ENCODE peak calls at places on chromosomes 13 and 19, in nine cellular contexts. G is cardiac muscle cell, V is ovary, U is GM23338, I is mesendoderm, J is colonic mucosa, T is right cardiac atrium, H is aorta, P is uterus. A is an unnamed sample.

GRCh38 chr19:8304841-8305621 is 3.1 kb downstream of the CD320 start:
- DNase-seq in H (peak; percentile 44), T (no peak), G (no peak), P (peak; percentile 19), U (peak; percentile 94), V (peak; percentile 33), I (peak; percentile 82), J (peak; percentile 25), A (no peak)

GRCh38 chr13:44870456-44870929 is 118.8 kb downstream of the NUFIP1 start:
- DNase-seq in I (no peak), G (no peak), P (peak; percentile 48), U (no peak), T (peak; percentile 26), J (peak; percentile 63), H (no peak), V (no peak), A (no peak)

GRCh38 chr13:33284916-33285315 is 639 bp downstream of the STARD13 start:
- DNase-seq in H (no peak), G (peak; percentile 39), J (no peak), U (no peak), V (no peak), I (no peak), T (no peak), P (no peak), A (no peak)

GRCh38 chr13:30156826-30157615 is 150.3 kb downstream of the KATNAL1 start:
- DNase-seq in P (no peak), J (no peak), H (no peak), V (no peak), U (no peak), I (peak; percentile 59), T (no peak), G (no peak), A (no peak)

GRCh38 chr19:58577581-58578429 is 4.7 kb upstream of the MZF1 start:
- DNase-seq in T (no peak), P (no peak), G (no peak), U (no peak), J (peak; percentile 18), V (peak; percentile 26), I (no peak), H (no peak), A (no peak)

GRCh38 chr13:59112375-59112774 is 1051.4 kb downstream of the DIAPH3 start:
- DNase-seq in J (no peak), G (peak; percentile 98), H (no peak), I (peak; percentile 11), T (peak; percentile 20), V (no peak), P (no peak), U (no peak), A (no peak)

GRCh38 chr19:54392078-54392477 is 23.2 kb upstream of the TTYH1 start:
- DNase-seq in H (no peak), P (no peak), J (no peak), G (no peak), V (no peak), T (no peak), U (no peak), I (no peak), A (no peak)

GRCh38 chr13:113216165-113217056 is 7.0 kb downstream of the CUL4A start:
- DNase-seq in I (peak; percentile 83), T (peak; percentile 44), V (no peak), U (peak; percentile 70), H (no peak), J (peak; percentile 40), P (no peak), G (peak; percentile 52), A (no peak)

GRCh38 chr13:112244495-112245177 is 131.5 kb upstream of the SPACA7 start:
- DNase-seq in J (peak; percentile 6), H (no peak), G (no peak), P (no peak), V (no peak), T (no peak), U (no peak), I (no peak), A (no peak)

GRCh38 chr13:28022848-28023518 is 34.5 kb upstream of the URAD start:
- DNase-seq in T (no peak), I (peak; percentile 64), G (peak; percentile 13), H (no peak), U (peak; percentile 66), J (no peak), V (no peak), P (no peak), A (no peak)

GRCh38 chr19:33447336-33448158 is 74.0 kb downstream of the CEBPG start:
- DNase-seq in P (no peak), U (no peak), G (no peak), V (no peak), I (no peak), J (no peak), T (no peak), H (peak; percentile 43), A (no peak)

GRCh38 chr19:52140077-52140710 is 456 bp upstream of the ZNF616 start:
- DNase-seq in T (no peak), G (no peak), V (peak; percentile 29), U (no peak), J (no peak), I (no peak), H (no peak), P (peak; percentile 18), A (no peak)

GRCh38 chr13:80196756-80197155 is 144.2 kb downstream of the SPRY2 start:
- DNase-seq in V (no peak), U (no peak), P (no peak), I (no peak), T (no peak), J (no peak), H (no peak), G (no peak), A (no peak)

GRCh38 chr19:55116232-55117062 is 990 bp downstream of the PPP1R12C start:
- DNase-seq in U (peak; percentile 63), P (peak; percentile 73), V (peak; percentile 67), J (peak; percentile 69), I (peak; percentile 64), H (peak; percentile 88), G (peak; percentile 73), T (peak; percentile 78), A (peak; percentile 34)

GRCh38 chr19:52621376-52621775 is 16.8 kb downstream of the ZNF83 start:
- DNase-seq in P (no peak), G (no peak), H (no peak), T (no peak), U (no peak), I (no peak), V (no peak), J (no peak), A (no peak)

GRCh38 chr13:37417042-37417441 is 181.5 kb downstream of the POSTN start:
- DNase-seq in P (no peak), U (no peak), V (no peak), I (no peak), G (peak; percentile 20), H (no peak), J (no peak), T (no peak), A (no peak)

GRCh38 chr19:33630880-33631627 is 9.3 kb downstream of the CHST8 start:
- DNase-seq in I (no peak), P (no peak), G (no peak), V (no peak), H (no peak), J (no peak), T (no peak), U (no peak), A (no peak)

DNA sequence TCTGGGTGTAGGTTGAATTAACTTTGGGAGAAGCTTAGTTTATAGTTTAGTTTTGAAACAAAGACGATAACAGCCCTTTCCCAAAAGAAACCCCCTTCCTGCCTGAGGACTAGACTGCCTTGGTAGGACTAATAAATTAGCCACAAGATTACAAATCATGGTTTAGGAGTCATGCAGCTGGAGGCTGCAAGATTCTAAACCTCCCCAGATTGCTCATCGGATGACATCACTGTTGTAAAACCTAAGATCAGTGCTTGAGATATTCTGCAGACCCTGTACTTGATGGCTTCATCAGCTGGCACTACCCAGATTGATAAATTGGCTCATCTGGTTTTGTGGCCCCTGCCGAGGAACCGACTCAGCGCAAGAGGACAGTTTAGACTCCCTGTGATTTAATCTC is 35.9 kb upstream of the MPHOSPH8 start:
- DNase-seq in U (no peak), V (no peak), P (no peak), I (no peak), G (peak; percentile 11), J (no peak), H (no peak), T (no peak), A (no peak)
- H3K4me1 ChIP-seq in U (peaks cover 4% of the 10 kb centered on the region), V (no peaks in the 10 kb centered on the region), P (no peaks in the 10 kb centered on the region), I (no peaks in the 10 kb centered on the region), G (no peaks in the 10 kb centered on the region), J (no peaks in the 10 kb centered on the region), H (no peaks in the 10 kb centered on the region), T (no peaks in the 10 kb centered on the region), A (no peaks in the 10 kb centered on the region)

GRCh38 chr13:110277357-110277950 is 29.5 kb downstream of the COL4A1 start:
- DNase-seq in H (no peak), J (no peak), I (no peak), P (no peak), U (no peak), G (no peak), T (no peak), V (no peak), A (no peak)
- H3K4me1 ChIP-seq in H (peaks cover 2% of the 10 kb centered on the region), J (no peaks in the 10 kb centered on the region), I (no peaks in the 10 kb centered on the region), P (peaks cover 12% of the 10 kb centered on the region), U (no peaks in the 10 kb centered on the region), G (no peaks in the 10 kb centered on the region), T (peaks cover 13% of the 10 kb centered on the region), V (peaks cover 35% of the 10 kb centered on the region), A (no peaks in the 10 kb centered on the region)

DNA sequence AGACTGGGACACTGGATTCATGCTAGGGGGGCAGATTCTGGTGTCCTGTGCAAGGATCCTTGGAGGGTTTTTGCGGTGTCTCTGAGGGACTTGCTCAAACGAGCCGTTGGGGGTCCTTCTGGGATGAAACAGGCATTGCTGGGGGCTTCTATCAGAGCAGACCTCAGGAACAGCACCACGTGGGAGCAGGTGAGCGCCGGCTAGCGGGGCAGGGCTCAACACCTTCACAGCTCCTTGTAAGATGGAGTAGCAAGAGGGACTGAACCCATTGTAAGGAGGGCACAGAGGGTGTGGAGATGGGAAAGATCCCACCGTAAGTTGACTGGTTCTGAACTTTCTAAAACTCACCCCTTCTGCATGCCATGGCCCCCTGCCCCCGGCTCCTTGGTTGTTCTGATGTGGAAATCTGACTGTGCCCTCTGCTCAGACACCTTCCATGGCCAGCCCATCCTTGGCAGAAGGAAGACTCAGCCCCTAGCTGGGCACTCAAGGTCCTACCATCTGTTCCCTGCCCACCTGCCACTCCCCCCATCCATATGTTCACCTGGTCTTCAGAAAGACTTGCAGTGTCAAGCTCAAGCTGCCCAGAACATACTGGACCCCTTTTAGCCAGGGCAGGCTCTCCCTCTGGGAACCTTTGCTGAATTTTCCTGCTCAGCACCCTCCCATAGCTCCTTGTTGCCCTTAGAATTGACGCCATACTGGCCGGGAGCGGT is 1.2 kb downstream of the SLC27A1 start:
- DNase-seq in J (no peak), T (no peak), V (no peak), I (no peak), H (no peak), U (peak; percentile 42), G (no peak), P (no peak), A (no peak)
- H3K4me1 ChIP-seq in J (no peaks in the 10 kb centered on the region), T (peaks cover 12% of the 10 kb centered on the region), V (peaks cover 18% of the 10 kb centered on the region), I (no peaks in the 10 kb centered on the region), H (no peaks in the 10 kb centered on the region), U (peaks cover 12% of the 10 kb centered on the region), G (peaks cover 14% of the 10 kb centered on the region), P (peaks cover 5% of the 10 kb centered on the region), A (peaks cover 4% of the 10 kb centered on the region)

DNA sequence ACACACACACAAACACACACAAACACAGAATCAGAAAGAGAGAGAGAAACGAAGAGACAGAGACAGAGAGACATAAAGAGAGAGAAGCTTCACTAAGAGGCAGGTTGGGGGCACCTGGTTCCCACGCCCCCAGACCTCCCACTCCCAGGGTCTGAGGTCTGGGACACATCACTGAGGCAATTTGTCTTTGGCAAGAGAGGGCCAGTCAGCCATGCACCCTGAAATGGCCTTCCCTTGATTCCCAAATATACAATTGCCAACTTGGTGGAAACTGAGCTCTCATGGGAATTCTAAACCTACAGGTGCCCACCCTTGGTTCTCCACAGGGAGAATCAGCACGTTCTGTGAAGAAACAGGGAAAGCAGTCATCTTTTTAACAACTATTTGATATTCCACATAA is 79.5 kb downstream of the COL4A1 start:
- DNase-seq in I (no peak), G (no peak), H (no peak), U (no peak), V (no peak), J (no peak), P (no peak), T (no peak), A (no peak)
- H3K4me1 ChIP-seq in I (no peaks in the 10 kb centered on the region), G (no peaks in the 10 kb centered on the region), H (no peaks in the 10 kb centered on the region), U (no peaks in the 10 kb centered on the region), V (no peaks in the 10 kb centered on the region), J (no peaks in the 10 kb centered on the region), P (no peaks in the 10 kb centered on the region), T (peaks cover 2% of the 10 kb centered on the region), A (no peaks in the 10 kb centered on the region)